ENCODE peak calls at places on chromosomes 5 and 9, in four cellular contexts. Z is H1, S is HepG2, Q is K562. L is an unnamed sample.

GRCh38 chr5:39440964-39441363 is 16.2 kb upstream of the DAB2 start:
- DNase-seq in Q (no peak), Z (no peak), S (no peak), L (no peak)

GRCh38 chr5:123916331-123917121 is 404.5 kb downstream of the CSNK1G3 start:
- DNase-seq in S (no peak), Z (no peak), Q (no peak), L (no peak)

GRCh38 chr5:119385136-119386128 is 29.6 kb downstream of the TNFAIP8 start:
- DNase-seq in Q (no peak), Z (no peak), S (no peak), L (no peak)

GRCh38 chr5:6829150-6829784 is 116.0 kb downstream of the TENT4A start:
- DNase-seq in Z (no peak), Q (no peak), S (no peak), L (peak)

GRCh38 chr5:140214831-140215230 is 39.8 kb downstream of the CYSTM1 start:
- DNase-seq in Q (no peak), S (no peak), Z (no peak), L (no peak)

GRCh38 chr5:113520429-113520828 is 6.9 kb downstream of the YTHDC2 start:
- DNase-seq in Z (no peak), S (peak), Q (no peak), L (peak)

GRCh38 chr5:137252513-137252912 is 246.6 kb downstream of the SPOCK1 start:
- DNase-seq in Q (no peak), Z (no peak), S (no peak), L (no peak)

GRCh38 chr5:1214163-1214935 is 10.8 kb upstream of the SLC6A18 start:
- DNase-seq in S (no peak), Q (no peak), Z (no peak), L (no peak)

GRCh38 chr5:926416-927171 is 33.9 kb downstream of the TRIP13 start:
- DNase-seq in Z (no peak), S (no peak), Q (peak), L (no peak)

GRCh38 chr9:118222375-118222774 is 518.2 kb downstream of the TLR4 start:
- DNase-seq in Q (no peak), S (no peak), Z (peak), L (no peak)

GRCh38 chr9:86978986-86979385 is 31.7 kb upstream of the GAS1 start:
- DNase-seq in Z (no peak), Q (no peak), S (no peak), L (no peak)

GRCh38 chr9:32550046-32550608 is 2.0 kb upstream of the SMIM27 start:
- DNase-seq in S (no peak), Q (no peak), Z (no peak), L (no peak)

GRCh38 chr5:119515192-119515591 is 62.9 kb downstream of the HSD17B4 start:
- DNase-seq in S (no peak), Z (no peak), Q (no peak), L (no peak)

GRCh38 chr5:57069115-57069835 is 104.6 kb upstream of the GPBP1 start:
- DNase-seq in S (no peak), Q (no peak), Z (no peak), L (no peak)

GRCh38 chr9:15328946-15329345 is 21.9 kb upstream of the TTC39B start:
- DNase-seq in Z (no peak), Q (no peak), S (no peak), L (no peak)

GRCh38 chr9:113269355-113269754 is 6.0 kb downstream of the CDC26 start:
- DNase-seq in S (no peak), Z (no peak), Q (no peak), L (no peak)

DNA sequence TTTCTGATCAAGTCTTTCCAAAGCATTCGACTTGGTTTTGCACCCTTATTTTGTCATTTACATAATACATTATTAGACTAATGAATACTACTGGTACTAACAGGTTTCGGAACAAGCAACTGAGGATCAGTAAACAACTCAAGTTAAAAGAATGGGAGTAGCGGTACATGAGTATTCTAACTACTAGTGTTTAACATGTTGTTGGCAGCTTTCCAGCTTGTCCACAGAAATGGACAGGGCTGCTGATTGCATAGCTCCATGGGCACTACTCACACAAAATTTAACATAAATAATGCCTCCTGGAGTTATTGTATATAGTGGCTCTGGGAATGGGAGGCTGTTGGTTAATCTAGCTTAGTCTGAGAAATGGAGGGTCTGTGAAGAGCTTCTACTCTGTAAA is 6.7 kb downstream of the NCBP1 start:
- DNase-seq in S (peak), Z (no peak), Q (no peak), L (no peak)
- TF ChIP-seq SRF in S (no peak), Z (no peak), Q (no peak), L (no peak)

GRCh38 chr9:121120386-121120785 is 45.6 kb downstream of the CNTRL start:
- DNase-seq in Q (no peak), Z (no peak), S (no peak), L (no peak)

GRCh38 chr9:121121582-121122087 is 46.9 kb downstream of the CNTRL start:
- DNase-seq in Q (peak), Z (peak), S (peak), L (peak)

GRCh38 chr9:121125590-121125989 is 50.8 kb downstream of the CNTRL start:
- DNase-seq in Z (no peak), S (no peak), Q (no peak), L (no peak)

GRCh38 chr9:121122450-121123032 is 47.8 kb downstream of the CNTRL start:
- DNase-seq in S (no peak), Z (no peak), Q (no peak), L (peak)

GRCh38 chr9:121123816-121124536 is 49.2 kb downstream of the CNTRL start:
- DNase-seq in S (no peak), Z (no peak), Q (no peak), L (no peak)
- TF ChIP-seq TAF1 in S (no peak), Z (no peak), Q (no peak), L (no peak)

GRCh38 chr9:127987103-127987614 is 6.4 kb upstream of the EEIG1 start:
- DNase-seq in Q (no peak), Z (no peak), S (peak), L (no peak)
- TF ChIP-seq SRF in Q (no peak), Z (no peak), S (no peak), L (no peak)

GRCh38 chr9:115118471-115119156 is 657 bp upstream of the TNC start:
- DNase-seq in Z (peak), Q (no peak), S (no peak), L (no peak)
- TF ChIP-seq TAF1 in Z (no peak), Q (no peak), S (no peak), L (no peak)

GRCh38 chr9:27367922-27368316 is 71.0 kb upstream of the EQTN start:
- DNase-seq in Z (no peak), Q (no peak), S (no peak), L (no peak)
- TF ChIP-seq SRF in Z (no peak), Q (no peak), S (no peak), L (no peak)

GRCh38 chr9:114720296-114720695 is 38.3 kb upstream of the TEX48 start:
- DNase-seq in Q (no peak), S (no peak), Z (no peak), L (no peak)

GRCh38 chr9:114718801-114719221 is 36.8 kb upstream of the TEX48 start:
- DNase-seq in Z (no peak), Q (no peak), S (no peak), L (no peak)

GRCh38 chr9:114717908-114718486 is 36.0 kb upstream of the TEX48 start:
- DNase-seq in Z (no peak), Q (no peak), S (no peak), L (no peak)

GRCh38 chr9:114721491-114722362 is 39.7 kb upstream of the TEX48 start:
- DNase-seq in Z (no peak), S (peak), Q (no peak), L (no peak)

GRCh38 chr9:114719290-114719689 is 37.3 kb upstream of the TEX48 start:
- DNase-seq in S (no peak), Z (no peak), Q (no peak), L (no peak)
- TF ChIP-seq TAF1 in S (no peak), Z (no peak), Q (no peak), L (no peak)

GRCh38 chr5:32170303-32171170 is 3.6 kb downstream of the GOLPH3 start:
- DNase-seq in Q (no peak), S (no peak), Z (no peak), L (no peak)

GRCh38 chr5:32168460-32169033 is 5.6 kb downstream of the GOLPH3 start:
- DNase-seq in Z (no peak), Q (no peak), S (no peak), L (no peak)

GRCh38 chr5:32174011-32174866 is at the start of gene GOLPH3:
- DNase-seq in Q (peak), S (peak), Z (peak), L (no peak)

GRCh38 chr5:32172908-32173393 is 1.2 kb downstream of the GOLPH3 start:
- DNase-seq in Z (no peak), S (no peak), Q (no peak), L (no peak)

DNA sequence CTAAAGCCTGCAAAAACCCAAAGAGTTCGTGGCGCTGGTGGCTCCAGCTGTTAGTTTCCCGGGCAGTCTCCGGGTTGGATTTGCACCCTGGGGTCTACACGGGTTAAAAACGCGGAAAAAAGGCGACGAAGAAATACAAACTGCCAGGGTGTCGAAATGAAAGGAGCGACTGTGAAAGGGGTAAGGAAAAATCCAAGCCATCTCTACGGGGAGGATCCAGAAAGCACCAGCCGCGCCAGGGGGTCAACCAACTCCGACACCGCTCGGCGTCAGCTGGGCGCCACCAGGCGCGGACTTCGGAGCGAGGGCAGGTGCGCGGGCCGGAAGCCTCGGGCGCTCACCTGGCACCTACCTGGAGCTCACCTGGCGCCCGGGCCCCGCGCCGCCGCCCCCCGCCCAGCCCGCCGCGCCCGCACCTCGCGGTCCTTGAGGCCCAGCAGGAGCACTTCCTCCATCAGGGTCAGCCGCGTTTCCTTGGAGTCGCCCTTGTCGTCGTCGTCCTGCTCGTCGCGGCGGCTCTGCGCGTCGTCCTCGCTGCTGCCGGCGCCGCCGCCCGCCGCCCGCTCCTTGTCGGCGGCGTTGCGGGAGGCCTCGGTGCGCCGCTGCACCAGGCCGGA is 617 bp downstream of the GOLPH3 start:
- DNase-seq in Z (no peak), S (peak), Q (peak), L (no peak)
- TF ChIP-seq SRF in Z (no peak), S (no peak), Q (no peak), L (peak)

DNA sequence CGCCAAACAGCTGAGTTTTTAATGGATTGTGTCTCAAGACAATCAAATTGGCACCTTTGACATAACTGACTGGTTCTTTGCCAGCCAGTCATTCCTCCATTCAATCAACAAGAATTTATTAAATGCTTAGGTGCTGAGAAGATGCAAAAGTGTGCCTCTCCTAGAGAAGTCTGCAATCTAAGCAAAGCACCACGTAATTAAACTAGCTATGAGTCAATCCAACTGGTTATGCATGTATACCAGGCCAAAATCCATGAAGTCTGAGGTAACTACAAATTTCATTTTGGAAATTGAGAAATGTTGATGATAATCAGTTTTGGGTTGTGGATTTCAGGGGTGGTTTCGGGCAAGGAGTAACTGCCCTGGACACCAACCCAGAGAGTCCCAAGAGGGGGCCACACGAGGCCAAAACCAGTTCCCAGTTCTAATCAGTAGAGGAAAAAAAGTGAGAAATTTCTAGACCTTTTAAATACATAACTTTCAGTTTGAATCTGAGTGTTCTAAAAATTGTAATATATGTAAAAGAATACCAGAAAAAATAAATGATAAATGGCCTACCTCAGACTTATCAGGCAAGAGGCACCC is 92.6 kb downstream of the EFNA5 start:
- DNase-seq in Q (no peak), Z (no peak), S (no peak), L (no peak)
- TF ChIP-seq TAF1 in Q (no peak), Z (no peak), S (no peak), L (no peak)